ENCODE peak calls at places on chromosomes 7 and 10, in eight cellular contexts. G, F, W, O, Z, D, N and V are unnamed samples.

GRCh38 chr7:4665661-4666060 is 16.4 kb upstream of the FOXK1 start:
- DNase-seq in F (no peak), O (no peak), N (peak; percentile 28), W (no peak), G (no peak), Z (peak; percentile 88), D (no peak), V (no peak)

GRCh38 chr7:149532654-149533053 is 35.0 kb upstream of the ZNF746 start:
- DNase-seq in G (no peak), O (no peak), F (no peak), N (no peak), Z (no peak), D (no peak), W (no peak), V (no peak)

GRCh38 chr10:49651917-49652316 is 27.5 kb upstream of the C10orf53 start:
- DNase-seq in O (no peak), W (no peak), D (no peak), F (no peak), N (no peak), G (no peak), Z (no peak), V (no peak)

GRCh38 chr10:50472914-50473313 is 150.8 kb downstream of the SGMS1 start:
- DNase-seq in Z (no peak), N (no peak), O (no peak), G (no peak), W (no peak), F (no peak), D (no peak), V (no peak)

GRCh38 chr7:121083138-121083789 is 94.8 kb downstream of the CPED1 start:
- DNase-seq in F (no peak), G (no peak), W (no peak), Z (peak; percentile 87), N (peak; percentile 81), O (no peak), D (no peak), V (no peak)

GRCh38 chr7:159253657-159254056 is 109.0 kb upstream of the VIPR2 start:
- DNase-seq in W (no peak), O (no peak), Z (no peak), N (no peak), G (no peak), F (no peak), D (no peak), V (no peak)

GRCh38 chr10:98096316-98096715 is 38.1 kb upstream of the R3HCC1L start:
- DNase-seq in G (no peak), D (no peak), O (no peak), W (no peak), N (no peak), F (no peak), Z (no peak), V (no peak)

GRCh38 chr7:17095001-17095574 is 203.4 kb upstream of the AHR start:
- DNase-seq in G (no peak), D (no peak), W (no peak), F (no peak), Z (peak; percentile 96), O (no peak), N (peak; percentile 97), V (no peak)

GRCh38 chr7:73683916-73684693 is 708 bp downstream of the BUD23 start:
- DNase-seq in N (no peak), O (peak; percentile 16), Z (peak; percentile 51), W (no peak), D (no peak), G (no peak), F (no peak), V (no peak)

GRCh38 chr7:92850506-92850905 is 14.1 kb upstream of the CDK6 start:
- DNase-seq in N (no peak), W (no peak), F (no peak), D (no peak), O (no peak), Z (no peak), G (no peak), V (no peak)

GRCh38 chr10:24255115-24255895 is 46.4 kb downstream of the KIAA1217 start:
- DNase-seq in D (no peak), O (peak; percentile 44), N (peak; percentile 59), G (peak; percentile 65), Z (peak; percentile 49), F (no peak), W (peak; percentile 68), V (no peak)
- TF ChIP-seq EZH2phosphoT487 in D (no peak), O (no peak), N (no peak), G (no peak), Z (no peak), F (no peak), W (no peak), V (no peak)

GRCh38 chr7:66880009-66880554 is 40.9 kb upstream of the TMEM248 start:
- DNase-seq in F (no peak), D (no peak), W (no peak), Z (no peak), N (no peak), O (peak; percentile 40), G (no peak), V (no peak)

GRCh38 chr7:66886152-66886551 is 34.9 kb upstream of the TMEM248 start:
- DNase-seq in G (no peak), W (no peak), N (no peak), Z (peak; percentile 22), O (no peak), D (no peak), F (no peak), V (no peak)

GRCh38 chr7:66877577-66878300 is 43.3 kb upstream of the TMEM248 start:
- DNase-seq in D (no peak), O (no peak), Z (peak; percentile 44), W (no peak), N (no peak), F (peak; percentile 6), G (no peak), V (no peak)

DNA sequence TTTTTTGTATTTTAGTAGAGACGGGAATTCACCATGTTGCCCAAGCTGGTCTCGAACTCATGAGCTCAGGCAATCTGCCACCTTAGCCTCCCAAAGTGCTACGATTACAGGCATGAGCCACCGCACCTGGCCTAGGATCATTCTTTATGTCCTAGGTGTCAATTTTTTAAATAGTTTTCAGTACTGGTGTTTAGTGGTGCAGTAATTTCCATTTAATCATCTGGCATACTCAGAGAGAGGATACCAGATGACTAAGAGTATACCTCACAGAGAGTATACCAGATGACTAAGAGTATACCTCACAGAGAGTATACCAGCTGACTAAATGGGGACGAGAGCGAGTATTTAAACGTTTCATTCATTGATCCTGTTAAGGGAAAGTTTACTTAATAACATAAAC is 37.3 kb upstream of the TMEM248 start:
- DNase-seq in D (no peak), N (peak; percentile 54), F (no peak), Z (peak; percentile 56), O (no peak), G (no peak), W (no peak), V (no peak)
- TF ChIP-seq EZH2phosphoT487 in D (no peak), N (no peak), F (no peak), Z (no peak), O (no peak), G (no peak), W (no peak), V (no peak)

GRCh38 chr10:117339979-117340378 is 35.3 kb downstream of the PDZD8 start:
- DNase-seq in G (no peak), O (no peak), D (no peak), N (no peak), W (no peak), Z (no peak), F (no peak), V (no peak)
- TF ChIP-seq EZH2phosphoT487 in G (no peak), O (no peak), D (no peak), N (no peak), W (no peak), Z (no peak), F (no peak), V (no peak)

GRCh38 chr10:124450010-124450782 is at the start of gene NKX1-2:
- DNase-seq in D (peak; percentile 18), O (peak; percentile 46), G (peak; percentile 89), W (peak; percentile 93), Z (peak; percentile 12), F (no peak), N (no peak), V (no peak)
- TF ChIP-seq EZH2phosphoT487 in D (no peak), O (no peak), G (no peak), W (no peak), Z (no peak), F (peak; percentile 29), N (no peak), V (no peak)